ENCODE peak calls at places on chromosomes 6 and 20, in five cellular contexts. One of them, this sample, is unnamed.

GRCh38 chr6:28218312-28219248 is 6.5 kb upstream of the ZSCAN9 start:
- DNase-seq in neural progenitor cell: peak
- DNase-seq in PC-3: peak
- DNase-seq in HCT116: no peak
- DNase-seq in MM.1S: peak
- DNase-seq in this sample: peak

GRCh38 chr20:62165762-62166399 is 16.9 kb upstream of the MTG2 start:
- DNase-seq in PC-3: no peak
- DNase-seq in neural progenitor cell: no peak
- DNase-seq in HCT116: no peak
- DNase-seq in MM.1S: no peak
- DNase-seq in this sample: no peak

GRCh38 chr6:71038966-71039365 is 82.1 kb upstream of the B3GAT2 start:
- DNase-seq in HCT116: no peak
- DNase-seq in MM.1S: no peak
- DNase-seq in PC-3: no peak
- DNase-seq in neural progenitor cell: no peak
- DNase-seq in this sample: no peak

GRCh38 chr6:128743974-128744765 is 138.8 kb upstream of the LAMA2 start:
- DNase-seq in HCT116: no peak
- DNase-seq in neural progenitor cell: peak
- DNase-seq in MM.1S: no peak
- DNase-seq in PC-3: no peak
- DNase-seq in this sample: no peak

GRCh38 chr20:36836591-36837329 is 39.2 kb upstream of the TLDC2 start:
- DNase-seq in neural progenitor cell: peak
- DNase-seq in PC-3: peak
- DNase-seq in MM.1S: peak
- DNase-seq in HCT116: peak
- DNase-seq in this sample: peak

GRCh38 chr20:54088430-54088829 is 18.0 kb upstream of the BCAS1 start:
- DNase-seq in PC-3: no peak
- DNase-seq in neural progenitor cell: no peak
- DNase-seq in MM.1S: no peak
- DNase-seq in HCT116: no peak
- DNase-seq in this sample: peak

GRCh38 chr6:72955666-72956065 is 269.6 kb downstream of the KHDC1L start:
- DNase-seq in neural progenitor cell: no peak
- DNase-seq in HCT116: no peak
- DNase-seq in MM.1S: no peak
- DNase-seq in PC-3: no peak
- DNase-seq in this sample: no peak

GRCh38 chr6:37588745-37589139 is 89.0 kb upstream of the CCDC167 start:
- DNase-seq in HCT116: no peak
- DNase-seq in MM.1S: no peak
- DNase-seq in neural progenitor cell: no peak
- DNase-seq in PC-3: no peak
- DNase-seq in this sample: no peak

GRCh38 chr6:41464481-41464880 is 81.7 kb upstream of the FOXP4 start:
- DNase-seq in HCT116: no peak
- DNase-seq in PC-3: peak
- DNase-seq in neural progenitor cell: no peak
- DNase-seq in MM.1S: no peak
- DNase-seq in this sample: peak

GRCh38 chr6:37373822-37374514 is 20.2 kb downstream of the RNF8 start:
- DNase-seq in PC-3: no peak
- DNase-seq in HCT116: no peak
- DNase-seq in neural progenitor cell: no peak
- DNase-seq in MM.1S: no peak
- DNase-seq in this sample: peak

GRCh38 chr6:144294016-144294415 is 8.9 kb downstream of the UTRN start:
- DNase-seq in neural progenitor cell: no peak
- DNase-seq in MM.1S: no peak
- DNase-seq in PC-3: peak
- DNase-seq in HCT116: no peak
- DNase-seq in this sample: peak

GRCh38 chr6:79610301-79611009 is 20.7 kb upstream of the SH3BGRL2 start:
- DNase-seq in MM.1S: no peak
- DNase-seq in PC-3: peak
- DNase-seq in neural progenitor cell: no peak
- DNase-seq in HCT116: no peak
- DNase-seq in this sample: no peak

GRCh38 chr20:38143646-38144554 is 21.2 kb downstream of the TGM2 start:
- DNase-seq in PC-3: peak
- DNase-seq in neural progenitor cell: no peak
- DNase-seq in MM.1S: peak
- DNase-seq in HCT116: no peak
- DNase-seq in this sample: peak

GRCh38 chr20:43840382-43841070 is 74.1 kb upstream of the TOX2 start:
- DNase-seq in PC-3: peak
- DNase-seq in HCT116: peak
- DNase-seq in neural progenitor cell: peak
- DNase-seq in MM.1S: peak
- DNase-seq in this sample: no peak

GRCh38 chr6:152685819-152686218 is 11.9 kb upstream of the MYCT1 start:
- DNase-seq in PC-3: no peak
- DNase-seq in neural progenitor cell: no peak
- DNase-seq in MM.1S: no peak
- DNase-seq in HCT116: no peak
- DNase-seq in this sample: no peak

GRCh38 chr6:152682141-152682540 is 15.6 kb upstream of the MYCT1 start:
- DNase-seq in HCT116: no peak
- DNase-seq in MM.1S: no peak
- DNase-seq in neural progenitor cell: no peak
- DNase-seq in PC-3: no peak
- DNase-seq in this sample: no peak

GRCh38 chr6:152680879-152681517 is 16.7 kb upstream of the MYCT1 start:
- DNase-seq in neural progenitor cell: no peak
- DNase-seq in MM.1S: no peak
- DNase-seq in PC-3: no peak
- DNase-seq in HCT116: no peak
- DNase-seq in this sample: no peak

GRCh38 chr6:152680151-152680550 is 17.5 kb upstream of the MYCT1 start:
- DNase-seq in PC-3: no peak
- DNase-seq in HCT116: no peak
- DNase-seq in MM.1S: no peak
- DNase-seq in neural progenitor cell: no peak
- DNase-seq in this sample: no peak
- H3K9ac ChIP-seq in PC-3: no peak
- H3K9ac ChIP-seq in HCT116: no peak
- H3K9ac ChIP-seq in MM.1S: no peak
- H3K9ac ChIP-seq in neural progenitor cell: no peak
- H3K9ac ChIP-seq in this sample: no peak

GRCh38 chr6:151325075-151326050 is 66.0 kb downstream of the ZBTB2 start:
- DNase-seq in PC-3: peak
- DNase-seq in HCT116: peak
- DNase-seq in neural progenitor cell: peak
- DNase-seq in MM.1S: no peak
- DNase-seq in this sample: peak

GRCh38 chr6:151324079-151324825 is 67.1 kb downstream of the ZBTB2 start:
- DNase-seq in MM.1S: peak
- DNase-seq in neural progenitor cell: peak
- DNase-seq in PC-3: peak
- DNase-seq in HCT116: peak
- DNase-seq in this sample: peak

GRCh38 chr6:151320140-151320539 is 71.2 kb downstream of the ZBTB2 start:
- DNase-seq in HCT116: no peak
- DNase-seq in MM.1S: no peak
- DNase-seq in PC-3: no peak
- DNase-seq in neural progenitor cell: no peak
- DNase-seq in this sample: no peak

GRCh38 chr6:151321438-151321837 is 69.9 kb downstream of the ZBTB2 start:
- DNase-seq in PC-3: no peak
- DNase-seq in HCT116: no peak
- DNase-seq in neural progenitor cell: no peak
- DNase-seq in MM.1S: no peak
- DNase-seq in this sample: no peak

GRCh38 chr6:151322570-151322969 is 68.8 kb downstream of the ZBTB2 start:
- DNase-seq in MM.1S: no peak
- DNase-seq in neural progenitor cell: no peak
- DNase-seq in HCT116: no peak
- DNase-seq in PC-3: peak
- DNase-seq in this sample: no peak
- TF ChIP-seq EZH2phosphoT487 in MM.1S: no peak
- TF ChIP-seq EZH2phosphoT487 in neural progenitor cell: no peak
- TF ChIP-seq EZH2phosphoT487 in HCT116: no peak
- TF ChIP-seq EZH2phosphoT487 in PC-3: no peak
- TF ChIP-seq EZH2phosphoT487 in this sample: no peak

DNA sequence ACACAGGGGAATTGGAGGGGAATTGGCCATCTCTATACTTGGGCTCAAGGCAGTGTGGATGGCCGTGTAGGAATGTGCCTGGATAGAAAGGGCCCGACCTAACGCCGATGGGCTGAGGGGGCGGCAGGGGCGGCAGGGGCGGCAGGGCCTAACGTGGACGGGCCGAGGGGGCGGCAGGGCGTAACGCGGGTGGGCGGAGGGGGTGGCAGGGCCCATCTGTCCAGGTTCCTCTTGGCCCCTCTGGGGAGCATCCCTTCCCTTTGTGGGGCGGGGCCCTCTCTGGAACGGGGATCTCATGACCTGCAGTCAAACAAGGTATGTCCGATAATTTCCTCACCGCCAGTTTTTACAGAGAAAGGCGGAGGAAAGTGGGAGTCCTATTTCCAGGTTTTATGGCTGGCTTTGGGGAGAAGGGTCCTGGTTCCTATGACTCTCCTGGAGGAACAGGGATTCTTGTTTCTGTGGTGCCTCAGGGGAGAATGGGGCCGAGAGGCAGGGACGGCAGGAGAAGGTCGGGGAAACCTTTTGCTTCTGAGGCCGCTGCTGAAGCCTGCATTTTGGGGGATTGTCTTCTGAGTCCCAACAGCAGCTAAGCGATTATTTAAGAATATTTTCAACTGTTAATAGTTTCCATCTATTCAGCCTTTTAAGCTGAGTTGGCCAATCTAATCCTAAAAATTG is 100.8 kb upstream of the FRMD1 start:
- DNase-seq in HCT116: no peak
- DNase-seq in MM.1S: peak
- DNase-seq in neural progenitor cell: no peak
- DNase-seq in PC-3: no peak
- DNase-seq in this sample: no peak
- TF ChIP-seq EZH2 in HCT116: no peak
- TF ChIP-seq EZH2 in MM.1S: no peak
- TF ChIP-seq EZH2 in neural progenitor cell: no peak
- TF ChIP-seq EZH2 in PC-3: no peak
- TF ChIP-seq EZH2 in this sample: no peak

GRCh38 chr6:116034327-116034726 is 26.4 kb downstream of the FRK start:
- DNase-seq in MM.1S: no peak
- DNase-seq in PC-3: peak
- DNase-seq in HCT116: no peak
- DNase-seq in neural progenitor cell: no peak
- DNase-seq in this sample: peak
- H3K9ac ChIP-seq in MM.1S: no peak
- H3K9ac ChIP-seq in PC-3: no peak
- H3K9ac ChIP-seq in HCT116: no peak
- H3K9ac ChIP-seq in neural progenitor cell: no peak
- H3K9ac ChIP-seq in this sample: no peak

GRCh38 chr6:166415833-166416347 is 33.1 kb upstream of the MPC1 start:
- DNase-seq in PC-3: no peak
- DNase-seq in HCT116: no peak
- DNase-seq in MM.1S: no peak
- DNase-seq in neural progenitor cell: no peak
- DNase-seq in this sample: no peak

GRCh38 chr6:166415306-166415705 is 32.6 kb upstream of the MPC1 start:
- DNase-seq in MM.1S: no peak
- DNase-seq in PC-3: no peak
- DNase-seq in HCT116: no peak
- DNase-seq in neural progenitor cell: no peak
- DNase-seq in this sample: no peak

GRCh38 chr6:166418691-166419143 is 36.0 kb upstream of the MPC1 start:
- DNase-seq in MM.1S: no peak
- DNase-seq in neural progenitor cell: no peak
- DNase-seq in HCT116: no peak
- DNase-seq in PC-3: no peak
- DNase-seq in this sample: no peak

GRCh38 chr6:166419268-166419667 is 36.5 kb upstream of the MPC1 start:
- DNase-seq in HCT116: no peak
- DNase-seq in neural progenitor cell: no peak
- DNase-seq in PC-3: peak
- DNase-seq in MM.1S: peak
- DNase-seq in this sample: no peak

GRCh38 chr6:166417285-166417691 is 34.5 kb upstream of the MPC1 start:
- DNase-seq in neural progenitor cell: no peak
- DNase-seq in HCT116: no peak
- DNase-seq in MM.1S: no peak
- DNase-seq in PC-3: no peak
- DNase-seq in this sample: no peak
- TF ChIP-seq EZH2phosphoT487 in neural progenitor cell: no peak
- TF ChIP-seq EZH2phosphoT487 in HCT116: no peak
- TF ChIP-seq EZH2phosphoT487 in MM.1S: no peak
- TF ChIP-seq EZH2phosphoT487 in PC-3: no peak
- TF ChIP-seq EZH2phosphoT487 in this sample: no peak

DNA sequence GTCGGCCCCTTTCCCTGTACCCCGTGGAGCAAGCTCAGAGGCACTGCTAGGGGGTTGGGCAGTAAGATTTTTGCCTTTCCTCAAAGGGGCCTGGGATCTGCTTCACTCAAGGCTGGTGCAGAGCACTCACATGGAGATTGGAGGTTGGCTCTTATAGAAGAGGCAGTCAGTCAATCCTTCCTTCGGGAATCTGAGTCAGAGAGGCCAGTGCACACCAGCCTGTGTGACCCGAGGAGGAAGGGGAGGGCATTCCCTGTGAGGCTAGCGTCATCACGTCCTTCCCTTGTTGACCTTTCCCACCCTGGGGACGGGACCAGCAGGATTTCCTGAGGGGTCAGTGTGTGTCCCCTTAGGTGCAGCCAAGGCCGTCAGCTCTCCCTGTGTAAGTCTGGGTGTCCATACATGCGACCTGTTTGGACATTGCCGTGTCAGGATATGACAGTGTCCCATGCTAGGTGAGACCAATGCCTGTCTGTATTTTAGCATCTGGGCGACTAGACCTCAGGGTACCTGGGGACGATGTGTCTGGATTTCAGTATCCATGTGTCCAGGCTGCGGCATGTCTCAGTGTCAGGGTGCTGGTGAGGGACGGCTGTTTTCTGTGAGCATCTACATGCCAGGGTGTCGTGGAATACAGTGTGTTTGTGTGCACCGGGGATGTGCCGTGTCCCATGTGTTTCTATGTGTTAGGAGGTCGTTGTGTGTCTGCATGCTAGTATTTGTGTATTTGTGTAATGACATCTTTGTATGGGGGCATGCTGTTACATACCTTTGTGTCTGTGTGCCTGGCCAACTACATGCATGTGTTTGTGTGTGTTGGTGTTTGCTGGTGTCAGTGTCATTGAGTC is 2.8 kb upstream of the ZNF512B start:
- DNase-seq in neural progenitor cell: no peak
- DNase-seq in HCT116: no peak
- DNase-seq in PC-3: no peak
- DNase-seq in MM.1S: no peak
- DNase-seq in this sample: no peak
- TF ChIP-seq EZH2 in neural progenitor cell: no peak
- TF ChIP-seq EZH2 in HCT116: no peak
- TF ChIP-seq EZH2 in PC-3: no peak
- TF ChIP-seq EZH2 in MM.1S: no peak
- TF ChIP-seq EZH2 in this sample: no peak